ENCODE peak calls at places on chromosomes 1 and 21, in five cellular contexts. D is substantia nigra, P is heart right ventricle, I is HEK293T, Z is HFFc6. R is an unnamed sample.

GRCh38 chr1:243596441-243597183 is 253.4 kb downstream of the AKT3 start:
- DNase-seq in I (no peak), D (no peak), Z (peak; percentile 93), P (no peak), R (peak; percentile 90)

GRCh38 chr1:29474845-29475244 is 238.5 kb downstream of the PTPRU start:
- DNase-seq in I (no peak), P (no peak), D (no peak), Z (no peak), R (no peak)

GRCh38 chr1:162131405-162132321 is 62.2 kb downstream of the NOS1AP start:
- DNase-seq in I (no peak), D (no peak), Z (no peak), P (no peak), R (no peak)

GRCh38 chr1:147598631-147599361 is 57.5 kb downstream of the BCL9 start:
- DNase-seq in P (peak; percentile 54), Z (peak; percentile 8), D (peak; percentile 64), I (peak; percentile 46), R (no peak)

GRCh38 chr1:209743145-209743482 is 12.7 kb upstream of the TRAF3IP3 start:
- DNase-seq in D (no peak), Z (peak; percentile 45), I (no peak), P (peak; percentile 37), R (no peak)

GRCh38 chr21:43194303-43195130 is 25.7 kb downstream of the CRYAA start:
- DNase-seq in P (no peak), Z (no peak), I (no peak), D (no peak), R (no peak)

GRCh38 chr1:200751717-200752116 is 13.0 kb downstream of the CAMSAP2 start:
- DNase-seq in D (no peak), Z (no peak), I (no peak), P (no peak), R (no peak)

GRCh38 chr1:38527373-38527966 is 332.1 kb downstream of the RRAGC start:
- DNase-seq in D (no peak), I (no peak), P (no peak), Z (no peak), R (no peak)

GRCh38 chr1:7199077-7199779 is 414.0 kb downstream of the CAMTA1 start:
- DNase-seq in Z (no peak), D (no peak), I (no peak), P (no peak), R (no peak)

GRCh38 chr1:165129568-165130164 is 226.8 kb downstream of the LMX1A start:
- DNase-seq in I (peak; percentile 80), Z (peak; percentile 38), P (peak; percentile 35), D (peak; percentile 44), R (peak; percentile 18)

GRCh38 chr1:173475564-173476196 is 1.5 kb upstream of the PRDX6 start:
- DNase-seq in Z (peak; percentile 71), P (no peak), I (peak; percentile 23), D (no peak), R (no peak)

GRCh38 chr1:41359211-41360073 is 1.8 kb upstream of the FOXO6 start:
- DNase-seq in I (no peak), D (no peak), P (no peak), Z (peak; percentile 57), R (peak; percentile 72)

GRCh38 chr1:11940260-11940921 is 5.9 kb downstream of the PLOD1 start:
- DNase-seq in P (no peak), D (peak; percentile 68), I (no peak), Z (peak; percentile 41), R (no peak)

GRCh38 chr21:20377250-20377649 is 621.0 kb upstream of the NCAM2 start:
- DNase-seq in I (no peak), Z (no peak), D (no peak), P (no peak), R (no peak)

GRCh38 chr1:5572794-5573193 is 419.4 kb downstream of the NPHP4 start:
- DNase-seq in P (no peak), Z (no peak), D (no peak), I (no peak), R (no peak)

GRCh38 chr1:91872560-91873081 is 13.3 kb downstream of the TGFBR3 start:
- DNase-seq in P (no peak), I (no peak), Z (no peak), D (no peak), R (no peak)

GRCh38 chr21:36916718-36917117 is 49.8 kb downstream of the HLCS start:
- DNase-seq in I (no peak), D (no peak), P (no peak), Z (no peak), R (no peak)

GRCh38 chr1:33036051-33036525 is 595 bp downstream of the AK2 start:
- DNase-seq in D (no peak), Z (peak; percentile 44), I (peak; percentile 61), P (no peak), R (peak; percentile 20)

GRCh38 chr1:182709225-182709764 is 24.9 kb upstream of the RGS8 start:
- DNase-seq in I (no peak), P (no peak), Z (no peak), D (no peak), R (no peak)

GRCh38 chr21:17501107-17502006 is 11.5 kb upstream of the CXADR start:
- DNase-seq in P (no peak), D (no peak), I (no peak), Z (no peak), R (no peak)

GRCh38 chr21:32545948-32546441 is 39.3 kb downstream of the TCP10L start:
- DNase-seq in I (no peak), D (no peak), P (no peak), Z (no peak), R (peak; percentile 35)

GRCh38 chr1:5977494-5978444 is 14.5 kb downstream of the NPHP4 start:
- DNase-seq in P (no peak), Z (no peak), I (no peak), D (no peak), R (no peak)

GRCh38 chr1:172647987-172648386 is 10.9 kb upstream of the FASLG start:
- DNase-seq in D (no peak), I (no peak), Z (no peak), P (no peak), R (no peak)

GRCh38 chr1:95183952-95184351 is 50.1 kb upstream of the RWDD3 start:
- DNase-seq in P (no peak), Z (no peak), I (no peak), D (no peak), R (no peak)

GRCh38 chr1:225750420-225750819 is 27.2 kb upstream of the SRP9 start:
- DNase-seq in I (no peak), D (no peak), Z (no peak), P (no peak), R (no peak)

GRCh38 chr1:72432645-72433267 is 150.4 kb upstream of the NEGR1 start:
- DNase-seq in P (no peak), I (no peak), Z (no peak), D (no peak), R (no peak)

GRCh38 chr1:154970631-154971340 is at the start of gene SHC1:
- DNase-seq in I (peak; percentile 79), P (peak; percentile 91), Z (peak; percentile 87), D (peak; percentile 81), R (peak; percentile 96)

GRCh38 chr1:92408825-92409224 is 77.9 kb downstream of the GFI1 start:
- DNase-seq in D (no peak), I (no peak), P (no peak), Z (peak; percentile 16), R (peak; percentile 89)

GRCh38 chr1:80251591-80251990 is 1245.1 kb upstream of the ADGRL4 start:
- DNase-seq in Z (no peak), D (no peak), P (no peak), I (no peak), R (no peak)

GRCh38 chr1:231937013-231937754 is 310.6 kb downstream of the DISC1 start:
- DNase-seq in I (no peak), D (peak; percentile 6), P (peak; percentile 85), Z (no peak), R (no peak)

GRCh38 chr1:56527548-56528302 is 51.6 kb downstream of the PLPP3 start:
- DNase-seq in Z (no peak), P (no peak), I (peak; percentile 56), D (no peak), R (no peak)

GRCh38 chr1:171841931-171842723 is 829 bp downstream of the DNM3 start:
- DNase-seq in Z (no peak), P (peak; percentile 17), D (peak; percentile 39), I (peak; percentile 48), R (no peak)

GRCh38 chr1:152654110-152654509 is 9.1 kb upstream of the LCE2D start:
- DNase-seq in D (peak; percentile 5), Z (peak; percentile 39), I (peak; percentile 75), P (no peak), R (peak; percentile 48)

GRCh38 chr1:18211764-18212163 is 104.2 kb downstream of the IGSF21 start:
- DNase-seq in I (no peak), P (no peak), Z (no peak), D (no peak), R (no peak)

GRCh38 chr1:28236656-28237331 is 870 bp downstream of the ATP5IF1 start:
- DNase-seq in I (peak; percentile 27), Z (no peak), P (no peak), D (no peak), R (no peak)

GRCh38 chr1:32881871-32882850 is 4.1 kb upstream of the HPCA start:
- DNase-seq in P (peak; percentile 75), I (no peak), Z (no peak), D (peak; percentile 38), R (no peak)

GRCh38 chr1:13617108-13617507 is 33.5 kb downstream of the PDPN start:
- DNase-seq in I (no peak), Z (no peak), D (no peak), P (no peak), R (no peak)

GRCh38 chr1:111927652-111928051 is 61.8 kb downstream of the KCND3 start:
- DNase-seq in P (no peak), Z (no peak), D (no peak), I (no peak), R (no peak)

GRCh38 chr1:181640959-181641358 is 157.6 kb downstream of the CACNA1E start:
- DNase-seq in I (no peak), P (no peak), Z (no peak), D (no peak), R (no peak)

GRCh38 chr1:68049941-68050878 is at the start of gene DIRAS3:
- DNase-seq in P (no peak), I (no peak), Z (no peak), D (no peak), R (peak; percentile 37)

R was measured in NCI-H226.